ENCODE peak calls at places on chromosomes 12 and 14, in seven cellular contexts. T is fibroblast of lung, W is PC-9, V is PC-3, G is GM23338, L is K562, A is hepatocyte. U is an unnamed sample.

GRCh38 chr12:107864235-107864634 is 89.7 kb downstream of the ASCL4 start:
- DNase-seq in T (no peak), W (no peak), V (no peak), G (peak), L (no peak), A (peak), U (no peak)

GRCh38 chr14:102510616-102511520 is 1.3 kb upstream of the ANKRD9 start:
- DNase-seq in T (no peak), W (peak), V (peak), G (peak), L (peak), A (peak), U (no peak)

GRCh38 chr14:93959239-93960107 is 16.9 kb downstream of the ASB2 start:
- DNase-seq in T (peak), W (peak), V (peak), G (peak), L (peak), A (peak), U (peak)

GRCh38 chr12:127809236-127809635 is 457.7 kb upstream of the TMEM132C start:
- DNase-seq in T (no peak), W (no peak), V (peak), G (no peak), L (no peak), A (peak), U (no peak)

GRCh38 chr14:94173885-94174621 is at the start of gene PPP4R4:
- DNase-seq in T (peak), W (peak), V (peak), G (peak), L (peak), A (peak), U (peak)

GRCh38 chr14:98890556-98891340 is 381.2 kb downstream of the BCL11B start:
- DNase-seq in T (no peak), W (no peak), V (no peak), G (no peak), L (no peak), A (peak), U (no peak)

GRCh38 chr12:22684526-22685118 is 59.7 kb downstream of the ETNK1 start:
- DNase-seq in T (peak), W (no peak), V (peak), G (peak), L (peak), A (peak), U (peak)

GRCh38 chr14:50362791-50363733 is 33.6 kb downstream of the CDKL1 start:
- DNase-seq in T (no peak), W (no peak), V (no peak), G (no peak), L (no peak), A (no peak), U (no peak)

GRCh38 chr12:3122841-3123678 is 45.9 kb downstream of the TSPAN9 start:
- DNase-seq in T (peak), W (peak), V (peak), G (peak), L (no peak), A (no peak), U (peak)

GRCh38 chr12:12116677-12117076 is 45.9 kb downstream of the BCL2L14 start:
- DNase-seq in T (no peak), W (no peak), V (no peak), G (no peak), L (no peak), A (no peak), U (no peak)

GRCh38 chr12:110039085-110039807 is 9.1 kb downstream of the C12orf76 start:
- DNase-seq in T (peak), W (peak), V (peak), G (peak), L (no peak), A (peak), U (peak)

GRCh38 chr12:130013771-130014484 is 110.1 kb upstream of the TMEM132D start:
- DNase-seq in T (peak), W (peak), V (peak), G (peak), L (peak), A (peak), U (no peak)
- H2AFZ ChIP-seq in T (no peak), W (no peak), V (no peak), G (peak), L (no peak), A (no peak), U (no peak)

GRCh38 chr12:88577537-88577936 is 2.7 kb downstream of the KITLG start:
- DNase-seq in T (no peak), W (no peak), V (peak), G (no peak), L (no peak), A (no peak), U (peak)

GRCh38 chr12:88578274-88578673 is 2.0 kb downstream of the KITLG start:
- DNase-seq in T (no peak), W (peak), V (peak), G (no peak), L (no peak), A (no peak), U (peak)

GRCh38 chr12:88578821-88579518 is 1.3 kb downstream of the KITLG start:
- DNase-seq in T (no peak), W (peak), V (peak), G (peak), L (no peak), A (peak), U (peak)

GRCh38 chr12:88579572-88579940 is 715 bp downstream of the KITLG start:
- DNase-seq in T (no peak), W (peak), V (peak), G (no peak), L (no peak), A (peak), U (no peak)

DNA sequence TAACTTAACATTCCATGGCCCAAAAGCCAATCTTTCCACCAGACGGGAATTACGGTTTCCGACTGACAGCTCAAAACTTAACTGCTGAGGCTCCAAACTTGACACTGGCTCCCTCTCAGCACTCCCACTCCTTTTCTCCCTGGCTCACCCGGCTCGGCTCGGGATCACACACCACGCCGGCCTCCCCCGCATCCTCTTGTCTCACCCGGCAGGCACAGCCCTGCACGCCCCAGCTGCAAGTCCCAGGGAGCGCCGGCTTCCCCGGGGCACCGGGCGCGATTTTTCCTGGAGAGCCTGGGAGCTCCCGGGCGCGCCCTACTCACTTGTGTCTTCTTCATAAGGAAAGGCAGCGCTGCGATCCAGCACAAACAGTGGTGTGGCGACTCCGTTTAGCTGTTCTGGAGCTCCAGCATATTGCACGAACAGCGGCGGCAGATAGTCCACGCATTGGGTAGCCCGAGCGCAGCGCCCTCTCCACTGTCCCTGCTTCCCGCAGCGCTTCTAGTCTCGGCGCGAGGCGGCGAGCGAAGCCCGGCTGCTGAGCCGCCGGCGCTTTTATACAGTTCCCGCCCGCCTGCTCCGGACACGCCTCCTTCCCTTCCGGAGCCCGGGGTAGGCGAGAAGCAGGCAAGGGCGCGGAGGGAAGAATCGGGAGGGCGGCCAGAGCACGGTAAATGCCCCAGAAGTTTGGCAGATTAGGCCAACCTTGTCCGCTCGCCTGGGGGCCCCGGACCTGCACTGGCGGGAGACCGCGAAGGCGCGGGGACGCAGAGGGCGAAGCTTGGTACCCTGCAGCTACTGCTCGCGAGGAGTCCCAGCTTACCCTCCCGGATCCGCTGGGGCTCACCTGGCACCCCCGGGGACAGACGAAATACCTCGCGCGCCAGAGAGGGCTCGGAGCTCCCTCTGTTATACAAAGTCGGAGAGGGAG is at the start of gene KITLG:
- DNase-seq in T (peak), W (peak), V (peak), G (peak), L (no peak), A (peak), U (peak)
- TF ChIP-seq EZH2 in T (no peak), W (no peak), V (no peak), G (no peak), L (no peak), A (no peak), U (no peak)

DNA sequence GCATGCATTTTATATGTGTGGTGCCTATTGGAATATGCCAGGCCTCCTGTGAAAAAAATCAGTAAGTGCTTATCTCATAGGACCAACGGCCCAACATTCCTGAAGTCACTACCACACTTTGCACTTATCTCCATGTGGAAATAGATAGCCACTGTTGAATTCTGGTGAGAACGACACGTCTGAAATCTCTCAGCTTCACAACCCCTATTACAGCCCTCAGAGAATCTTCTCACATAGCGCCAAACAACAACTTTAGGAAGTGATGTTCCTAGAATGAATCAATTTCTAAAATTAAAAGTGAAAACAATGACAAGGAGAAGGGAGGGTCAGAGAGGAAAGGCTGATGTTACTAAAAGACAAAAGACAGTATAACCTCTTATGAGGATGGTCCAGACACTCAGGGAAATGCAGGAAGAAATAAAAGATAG is 270.8 kb upstream of the BTG1 start:
- DNase-seq in T (no peak), W (no peak), V (no peak), G (no peak), L (no peak), A (no peak), U (no peak)
- H2AFZ ChIP-seq in T (no peak), W (no peak), V (no peak), G (no peak), L (no peak), A (no peak), U (no peak)

GRCh38 chr14:54564071-54564798 is 2.7 kb upstream of the SAMD4A start:
- DNase-seq in T (peak), W (no peak), V (peak), G (peak), L (peak), A (peak), U (peak)

GRCh38 chr14:54565236-54566151 is 1.4 kb upstream of the SAMD4A start:
- DNase-seq in T (peak), W (peak), V (peak), G (peak), L (peak), A (peak), U (peak)

GRCh38 chr14:54566152-54566409 is 847 bp upstream of the SAMD4A start:
- DNase-seq in T (no peak), W (no peak), V (no peak), G (no peak), L (no peak), A (no peak), U (no peak)

GRCh38 chr14:54566410-54567223 is at the start of gene SAMD4A:
- DNase-seq in T (peak), W (peak), V (peak), G (peak), L (peak), A (peak), U (peak)

DNA sequence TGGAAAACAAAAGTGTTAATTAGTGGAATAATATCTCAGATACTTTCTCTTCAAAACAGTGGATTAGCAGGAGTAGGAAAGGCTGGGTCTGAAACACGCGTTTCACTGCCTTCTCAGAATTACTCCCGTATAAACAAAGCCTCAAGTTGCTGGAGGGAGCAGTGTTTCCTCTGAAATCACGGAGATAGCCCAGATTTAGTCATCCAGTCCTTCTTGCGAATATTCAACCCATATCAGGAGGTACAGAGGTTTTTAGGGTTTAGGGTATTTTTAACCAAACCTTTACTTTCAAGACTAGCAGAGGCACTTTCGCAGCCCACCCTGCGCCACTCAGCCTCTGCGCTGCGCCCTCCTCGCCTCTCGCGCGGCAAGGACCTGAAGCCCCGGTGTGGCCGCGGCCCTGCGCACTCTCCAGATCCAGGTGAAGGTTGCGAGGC is 2.1 kb upstream of the SAMD4A start:
- DNase-seq in T (peak), W (no peak), V (peak), G (no peak), L (no peak), A (no peak), U (peak)
- TF ChIP-seq EZH2 in T (no peak), W (no peak), V (no peak), G (no peak), L (no peak), A (no peak), U (no peak)

GRCh38 chr14:92464156-92464555 is 49.4 kb upstream of the RIN3 start:
- DNase-seq in T (no peak), W (no peak), V (no peak), G (no peak), L (no peak), A (no peak), U (no peak)

GRCh38 chr14:92464716-92465115 is 48.9 kb upstream of the RIN3 start:
- DNase-seq in T (no peak), W (no peak), V (no peak), G (no peak), L (no peak), A (no peak), U (no peak)

GRCh38 chr14:92461891-92462290 is 51.7 kb upstream of the RIN3 start:
- DNase-seq in T (no peak), W (no peak), V (no peak), G (no peak), L (no peak), A (no peak), U (no peak)

GRCh38 chr14:92462568-92462967 is 51.0 kb upstream of the RIN3 start:
- DNase-seq in T (no peak), W (no peak), V (no peak), G (no peak), L (no peak), A (no peak), U (no peak)

DNA sequence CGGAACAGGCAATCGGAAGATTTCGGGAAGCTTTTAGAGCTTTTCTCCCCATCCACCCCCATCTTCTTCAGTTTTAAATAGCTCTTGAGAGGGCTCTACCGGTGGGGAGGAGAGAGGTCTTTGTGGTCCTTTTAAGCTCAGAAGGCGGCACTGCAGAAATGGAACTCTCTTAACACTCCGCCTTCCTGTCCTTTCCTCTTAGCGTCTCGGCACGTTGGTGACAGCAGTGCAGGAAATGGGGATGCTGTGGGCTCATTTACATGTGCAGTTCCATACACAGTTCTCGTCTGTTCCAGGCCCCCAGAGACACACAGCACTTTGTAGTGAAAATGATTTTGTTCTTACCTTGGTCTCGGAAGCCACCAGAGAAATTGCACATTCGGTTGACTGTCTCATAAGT is 50.4 kb upstream of the RIN3 start:
- DNase-seq in T (no peak), W (no peak), V (no peak), G (no peak), L (no peak), A (no peak), U (no peak)
- H2AFZ ChIP-seq in T (no peak), W (no peak), V (no peak), G (no peak), L (no peak), A (no peak), U (no peak)